ENCODE peak calls at places on chromosomes 2 and 18, in four cellular contexts. J is GM23338, T is IMR-90, W is HCT116. G is an unnamed sample.
A peak's percentile ranks its signal among the peaks of the same experiment; 100 is the strongest.

GRCh38 chr2:25528173-25528572 is 145.2 kb downstream of the DTNB start:
- DNase-seq in T (peak; percentile 76), W (no peak), J (no peak), G (no peak)

GRCh38 chr18:78542204-78542603 is 437.4 kb upstream of the SALL3 start:
- DNase-seq in T (no peak), W (no peak), J (no peak), G (no peak)

GRCh38 chr18:1760901-1761300 is 810.4 kb downstream of the METTL4 start:
- DNase-seq in W (no peak), T (no peak), J (no peak), G (no peak)

GRCh38 chr2:227161947-227162346 is 2.1 kb downstream of the COL4A4 start:
- DNase-seq in W (no peak), J (no peak), T (no peak), G (no peak)

GRCh38 chr2:111919794-111920608 is 21.6 kb downstream of the MERTK start:
- DNase-seq in J (no peak), T (no peak), W (no peak), G (no peak)

GRCh38 chr2:233259745-233260144 is 8.3 kb downstream of the ATG16L1 start:
- DNase-seq in W (no peak), T (peak; percentile 52), J (no peak), G (no peak)

GRCh38 chr18:9325716-9326115 is 8.9 kb upstream of the TWSG1 start:
- DNase-seq in W (no peak), J (no peak), T (no peak), G (no peak)

GRCh38 chr18:62809900-62810299 is 94.6 kb downstream of the PHLPP1 start:
- DNase-seq in J (no peak), T (peak; percentile 51), W (no peak), G (no peak)

GRCh38 chr2:100067796-100068195 is 74.6 kb downstream of the AFF3 start:
- DNase-seq in T (no peak), J (no peak), W (no peak), G (no peak)

GRCh38 chr2:100068395-100068794 is 74.0 kb downstream of the AFF3 start:
- DNase-seq in T (no peak), J (no peak), W (no peak), G (no peak)

GRCh38 chr2:100065029-100065428 is 77.4 kb downstream of the AFF3 start:
- DNase-seq in T (no peak), W (no peak), J (no peak), G (no peak)

GRCh38 chr2:100066246-100066645 is 76.1 kb downstream of the AFF3 start:
- DNase-seq in J (no peak), W (no peak), T (no peak), G (no peak)

DNA sequence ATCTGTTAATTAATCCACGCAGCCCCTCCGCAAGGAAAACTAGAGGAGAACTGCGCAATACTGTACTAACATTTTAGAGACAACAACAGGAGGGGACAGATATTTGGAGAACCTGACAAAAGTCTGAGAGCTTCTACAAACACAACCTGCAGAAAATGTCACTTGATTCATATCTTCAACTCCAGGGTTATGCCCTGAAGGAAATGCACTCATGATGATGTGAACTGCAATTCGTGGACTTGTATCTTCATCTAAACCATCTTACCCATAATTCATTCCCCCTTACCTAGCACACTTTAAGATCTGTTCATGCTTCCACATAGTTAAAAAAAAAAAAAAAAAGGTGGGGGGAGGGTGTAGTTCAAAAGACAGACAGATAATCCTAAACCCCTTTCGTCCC is 75.5 kb downstream of the AFF3 start:
- DNase-seq in W (no peak), T (no peak), J (no peak), G (no peak)
- H3K4me2 ChIP-seq in W (no peak overlapping the region), T (no peak overlapping the region), J (no peak overlapping the region), G (no peak overlapping the region)

GRCh38 chr2:241597561-241597960 is 39.0 kb downstream of the BOK start:
- DNase-seq in J (no peak), T (no peak), W (no peak), G (no peak)

GRCh38 chr2:241601841-241602240 is 35.1 kb downstream of the THAP4 start:
- DNase-seq in W (no peak), J (no peak), T (no peak), G (no peak)

GRCh38 chr2:241598061-241598460 is 38.9 kb downstream of the THAP4 start:
- DNase-seq in T (no peak), W (no peak), J (no peak), G (no peak)

GRCh38 chr2:241595600-241596140 is 37.1 kb downstream of the BOK start:
- DNase-seq in J (peak; percentile 61), W (no peak), T (no peak), G (peak; percentile 65)

DNA sequence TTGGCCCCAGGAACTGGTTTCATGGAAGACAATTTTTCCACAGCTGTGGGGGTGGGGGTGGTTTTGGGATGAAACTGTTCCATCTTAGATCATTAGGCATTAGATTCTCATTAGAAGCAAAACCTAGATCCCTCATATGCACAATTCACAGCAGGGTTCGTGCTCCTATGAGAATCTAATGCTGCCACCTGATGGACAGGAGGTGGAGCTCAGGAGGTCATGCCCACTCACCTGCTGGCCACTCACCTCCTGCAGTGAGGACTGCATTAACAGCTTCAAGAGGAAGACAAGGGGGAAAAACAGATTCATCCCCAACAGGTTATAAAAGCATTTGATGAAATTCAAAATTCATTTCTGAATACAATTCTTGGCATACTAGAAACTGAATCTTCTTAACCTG is 38.5 kb downstream of the THAP4 start:
- DNase-seq in W (peak; percentile 27), T (no peak), J (peak; percentile 59), G (peak; percentile 24)
- TF ChIP-seq CTCF in W (peak; percentile 47), T (no peak), J (peak; percentile 39), G (peak; percentile 36)

GRCh38 chr2:197103363-197103762 is 176.9 kb upstream of the PGAP1 start:
- DNase-seq in T (no peak), J (no peak), W (no peak), G (no peak)

GRCh38 chr2:197108758-197109157 is 182.3 kb upstream of the PGAP1 start:
- DNase-seq in J (no peak), W (no peak), T (peak; percentile 91), G (no peak)

GRCh38 chr2:197102202-197102601 is 175.7 kb upstream of the PGAP1 start:
- DNase-seq in T (no peak), W (no peak), J (no peak), G (no peak)

GRCh38 chr2:197109326-197109725 is 182.8 kb upstream of the PGAP1 start:
- DNase-seq in W (no peak), T (no peak), J (no peak), G (no peak)

GRCh38 chr2:197107291-197108269 is 181.1 kb upstream of the PGAP1 start:
- DNase-seq in J (peak; percentile 40), W (no peak), T (peak; percentile 69), G (no peak)
- H3K4me2 ChIP-seq in J (no peak overlapping the region), W (no peak overlapping the region), T (peak overlapping the region; percentile 12), G (no peak overlapping the region)

GRCh38 chr2:194395818-194396217 is 1261.2 kb upstream of the SLC39A10 start:
- DNase-seq in W (no peak), T (no peak), J (no peak), G (no peak)
- TF ChIP-seq CTCF in W (no peak), T (no peak), J (no peak), G (no peak)

DNA sequence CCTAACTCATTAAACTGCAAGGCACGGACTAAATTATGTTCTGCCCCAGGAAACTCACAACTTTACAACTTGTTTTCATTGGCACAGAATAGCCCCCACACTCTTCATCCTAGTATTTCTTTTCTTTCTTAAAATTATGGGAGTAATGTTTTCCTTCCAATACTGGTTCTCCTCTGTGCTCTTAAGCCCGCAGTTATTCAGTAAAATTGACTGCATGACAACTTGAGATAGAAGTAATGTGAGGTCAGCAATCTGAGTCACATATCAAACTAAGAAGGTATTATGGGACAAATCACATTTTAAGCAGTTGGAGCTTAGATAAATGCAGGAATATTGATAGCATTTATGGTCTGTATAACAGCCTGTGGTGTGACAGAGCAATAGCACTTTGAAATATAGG is 351.6 kb upstream of the CDH20 start:
- DNase-seq in W (no peak), J (no peak), T (no peak), G (no peak)
- H3K4me2 ChIP-seq in W (no peak overlapping the region), J (no peak overlapping the region), T (no peak overlapping the region), G (no peak overlapping the region)

DNA sequence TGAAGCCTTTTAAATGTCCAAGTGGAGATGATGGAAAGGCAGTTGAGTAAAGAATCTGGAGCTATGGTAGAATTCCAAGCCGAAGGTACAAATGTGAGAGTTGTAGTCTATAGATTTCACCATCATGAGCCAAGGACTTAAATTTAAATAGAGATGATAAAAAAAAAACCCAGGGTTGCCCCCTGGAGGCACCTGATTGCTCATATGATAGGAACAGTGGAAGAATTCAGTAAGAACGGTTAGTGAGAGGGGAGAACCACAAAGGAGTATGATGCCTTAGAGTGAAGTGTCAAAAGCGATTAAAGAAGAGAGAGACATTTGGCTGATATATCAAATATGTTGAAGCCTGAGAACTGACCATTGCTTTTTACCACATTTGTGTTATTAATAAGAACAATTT is 11.9 kb downstream of the NYAP2 start:
- DNase-seq in W (no peak), T (no peak), J (peak; percentile 26), G (no peak)
- TF ChIP-seq CTCF in W (peak; percentile 29), T (no peak), J (peak; percentile 39), G (peak; percentile 18)

DNA sequence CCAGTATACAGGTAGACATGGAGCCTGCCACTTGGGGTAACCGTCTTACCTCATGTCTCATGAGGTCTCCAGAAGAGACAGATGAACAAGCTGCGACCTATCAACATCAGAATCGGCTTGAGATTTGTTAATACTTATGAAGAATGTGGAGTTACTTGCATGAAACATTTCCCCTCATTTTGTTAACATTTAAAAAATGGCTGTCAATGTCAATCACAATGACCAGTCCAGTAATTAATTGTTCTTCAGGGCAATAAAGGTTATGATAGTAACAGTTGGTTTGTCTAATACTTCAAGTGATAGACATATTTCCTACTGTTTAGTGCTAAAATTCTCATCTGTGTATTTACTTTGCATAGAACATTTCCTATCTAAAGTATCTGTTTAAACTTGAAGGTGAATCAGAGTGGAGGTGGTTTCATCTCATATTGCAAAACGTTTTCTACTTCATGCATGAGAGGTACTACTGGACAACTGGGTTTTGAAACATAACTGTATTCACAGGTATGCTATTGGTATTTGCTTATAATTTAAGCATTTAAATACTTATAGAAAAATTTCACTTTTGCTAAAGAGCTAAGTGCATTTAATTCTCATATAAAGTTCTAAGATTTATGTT is 15.1 kb downstream of the SERTAD2 start:
- DNase-seq in T (no peak), J (no peak), W (no peak), G (no peak)
- H3K4me2 ChIP-seq in T (no peak overlapping the region), J (no peak overlapping the region), W (no peak overlapping the region), G (no peak overlapping the region)

DNA sequence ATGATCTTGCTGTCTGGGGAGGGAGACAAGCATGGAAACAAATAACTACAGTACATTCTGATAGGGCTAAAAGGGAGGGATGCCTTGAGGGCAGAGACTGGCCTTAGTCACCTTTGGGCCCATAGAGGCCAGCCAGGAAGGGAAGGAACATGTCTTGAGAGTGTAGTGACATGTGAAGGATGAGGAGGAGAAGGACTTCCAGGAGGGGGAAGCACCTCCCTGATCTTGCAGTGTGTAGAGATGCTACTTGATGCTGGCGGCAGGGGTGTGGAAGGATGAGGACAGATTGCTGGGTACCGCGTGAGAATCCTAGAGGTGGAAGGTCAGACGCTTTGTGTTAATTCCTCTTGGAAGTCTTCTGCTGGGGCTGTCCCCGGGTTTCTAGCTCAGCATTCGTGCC is 13.1 kb downstream of the TET3 start:
- DNase-seq in J (peak; percentile 34), W (no peak), T (no peak), G (no peak)
- TF ChIP-seq CTCF in J (peak; percentile 20), W (no peak), T (peak; percentile 8), G (peak; percentile 13)